ENCODE peak calls at places on chromosomes 12 and 14, in eight cellular contexts. Y, C, J, D, E, M, U and L are unnamed samples.

GRCh38 chr12:120342567-120343537 is 15.3 kb upstream of the PLA2G1B start:
- DNase-seq in Y (no peak), C (no peak), J (no peak), D (no peak), E (no peak), M (no peak), U (no peak), L (no peak)

GRCh38 chr12:92628476-92628875 is 74.3 kb upstream of the PLEKHG7 start:
- DNase-seq in Y (no peak), C (no peak), J (no peak), D (no peak), E (no peak), M (peak), U (peak), L (no peak)

GRCh38 chr12:7905071-7905470 is 30.9 kb downstream of the SLC2A3 start:
- DNase-seq in Y (no peak), C (no peak), J (no peak), D (no peak), E (no peak), M (peak), U (peak), L (no peak)

GRCh38 chr12:105225505-105225904 is 10.5 kb downstream of the APPL2 start:
- DNase-seq in Y (no peak), C (no peak), J (no peak), D (no peak), E (no peak), M (no peak), U (no peak), L (no peak)

GRCh38 chr12:73726881-73727280 is 810.8 kb upstream of the ATXN7L3B start:
- DNase-seq in Y (no peak), C (no peak), J (no peak), D (no peak), E (peak), M (no peak), U (no peak), L (no peak)

GRCh38 chr14:76282581-76282980 is 93.4 kb upstream of the ESRRB start:
- DNase-seq in Y (no peak), C (no peak), J (no peak), D (no peak), E (no peak), M (no peak), U (no peak), L (no peak)

GRCh38 chr14:90034835-90035525 is 26.8 kb upstream of the KCNK13 start:
- DNase-seq in Y (no peak), C (no peak), J (no peak), D (no peak), E (no peak), M (no peak), U (no peak), L (no peak)

GRCh38 chr12:18320976-18321375 is 59.7 kb downstream of the PIK3C2G start:
- DNase-seq in Y (no peak), C (no peak), J (no peak), D (no peak), E (no peak), M (no peak), U (no peak), L (no peak)

GRCh38 chr14:35052637-35053036 is 6.6 kb downstream of the FAM177A1 start:
- DNase-seq in Y (no peak), C (no peak), J (no peak), D (no peak), E (no peak), M (no peak), U (no peak), L (no peak)

GRCh38 chr12:21113266-21113665 is 17.7 kb upstream of the SLCO1B1 start:
- DNase-seq in Y (no peak), C (no peak), J (no peak), D (no peak), E (no peak), M (no peak), U (no peak), L (no peak)

GRCh38 chr12:1805441-1806081 is 14.8 kb upstream of the LRTM2 start:
- DNase-seq in Y (peak), C (no peak), J (no peak), D (no peak), E (no peak), M (no peak), U (no peak), L (no peak)

GRCh38 chr12:29455087-29455486 is 42.4 kb downstream of the OVCH1 start:
- DNase-seq in Y (no peak), C (no peak), J (no peak), D (no peak), E (no peak), M (no peak), U (no peak), L (no peak)

GRCh38 chr12:63977441-63977840 is 132.9 kb downstream of the SRGAP1 start:
- DNase-seq in Y (no peak), C (no peak), J (peak), D (no peak), E (no peak), M (no peak), U (no peak), L (no peak)

GRCh38 chr14:104597576-104597975 is 7.0 kb downstream of the TMEM179 start:
- DNase-seq in Y (no peak), C (no peak), J (no peak), D (no peak), E (no peak), M (no peak), U (no peak), L (no peak)

GRCh38 chr14:75046899-75047298 is 4.4 kb downstream of the MLH3 start:
- DNase-seq in Y (no peak), C (no peak), J (peak), D (no peak), E (no peak), M (no peak), U (no peak), L (no peak)

GRCh38 chr12:54958048-54958658 is 26.4 kb downstream of the TESPA1 start:
- DNase-seq in Y (peak), C (peak), J (peak), D (peak), E (peak), M (peak), U (peak), L (no peak)

GRCh38 chr12:111761706-111762105 is 5.0 kb upstream of the ALDH2 start:
- DNase-seq in Y (no peak), C (no peak), J (no peak), D (no peak), E (no peak), M (no peak), U (no peak), L (no peak)

GRCh38 chr12:47770086-47770726 is 2.8 kb upstream of the SLC48A1 start:
- DNase-seq in Y (no peak), C (no peak), J (peak), D (no peak), E (peak), M (peak), U (no peak), L (no peak)

GRCh38 chr12:31629756-31630732 is 29.4 kb upstream of the ETFBKMT start:
- DNase-seq in Y (peak), C (no peak), J (peak), D (peak), E (no peak), M (peak), U (peak), L (no peak)

GRCh38 chr14:83568141-83568540 is 1961.8 kb upstream of the FLRT2 start:
- DNase-seq in Y (no peak), C (no peak), J (no peak), D (no peak), E (no peak), M (peak), U (no peak), L (no peak)

GRCh38 chr14:91059576-91060471 is 617 bp downstream of the RPS6KA5 start:
- DNase-seq in Y (peak), C (no peak), J (no peak), D (peak), E (peak), M (no peak), U (no peak), L (peak)

GRCh38 chr12:69837191-69838085 is 12.4 kb downstream of the MYRFL start:
- DNase-seq in Y (no peak), C (no peak), J (no peak), D (no peak), E (no peak), M (no peak), U (no peak), L (no peak)

GRCh38 chr12:11695321-11695720 is 45.8 kb downstream of the ETV6 start:
- DNase-seq in Y (peak), C (no peak), J (peak), D (no peak), E (peak), M (peak), U (peak), L (no peak)

GRCh38 chr12:3204143-3204542 is 127.0 kb downstream of the TSPAN9 start:
- DNase-seq in Y (no peak), C (no peak), J (no peak), D (no peak), E (peak), M (no peak), U (no peak), L (no peak)

GRCh38 chr12:28242888-28243633 is 52.8 kb downstream of the CCDC91 start:
- DNase-seq in Y (no peak), C (no peak), J (no peak), D (no peak), E (peak), M (no peak), U (peak), L (no peak)

GRCh38 chr14:71536927-71537772 is 395.1 kb upstream of the RGS6 start:
- DNase-seq in Y (no peak), C (no peak), J (no peak), D (no peak), E (no peak), M (no peak), U (no peak), L (no peak)

GRCh38 chr14:77979666-77980351 is 179.9 kb downstream of the ADCK1 start:
- DNase-seq in Y (no peak), C (peak), J (peak), D (no peak), E (no peak), M (no peak), U (peak), L (no peak)

GRCh38 chr12:65585648-65586420 is 238.4 kb upstream of the HMGA2 start:
- DNase-seq in Y (no peak), C (no peak), J (no peak), D (no peak), E (no peak), M (no peak), U (no peak), L (no peak)

GRCh38 chr14:33188880-33189279 is 250.2 kb downstream of the NPAS3 start:
- DNase-seq in Y (no peak), C (no peak), J (no peak), D (no peak), E (no peak), M (no peak), U (no peak), L (no peak)

GRCh38 chr14:33186656-33187055 is 248.0 kb downstream of the NPAS3 start:
- DNase-seq in Y (no peak), C (no peak), J (peak), D (no peak), E (no peak), M (no peak), U (no peak), L (no peak)

GRCh38 chr14:33184587-33184986 is 245.9 kb downstream of the NPAS3 start:
- DNase-seq in Y (no peak), C (peak), J (peak), D (no peak), E (peak), M (peak), U (peak), L (no peak)
- TF ChIP-seq CTCF in Y (no peak), C (no peak), J (peak), D (no peak), E (no peak), M (peak), U (peak), L (no peak)

GRCh38 chr14:50805396-50805795 is 25.6 kb downstream of the NIN start:
- DNase-seq in Y (no peak), C (no peak), J (no peak), D (no peak), E (no peak), M (no peak), U (no peak), L (no peak)

GRCh38 chr14:50801706-50802105 is 29.3 kb downstream of the NIN start:
- DNase-seq in Y (no peak), C (no peak), J (peak), D (no peak), E (peak), M (peak), U (peak), L (no peak)

GRCh38 chr14:50808053-50808452 is 22.9 kb downstream of the NIN start:
- DNase-seq in Y (no peak), C (no peak), J (no peak), D (no peak), E (no peak), M (no peak), U (no peak), L (no peak)

GRCh38 chr14:50804181-50804721 is 26.7 kb downstream of the NIN start:
- DNase-seq in Y (no peak), C (no peak), J (peak), D (no peak), E (no peak), M (peak), U (peak), L (no peak)

GRCh38 chr14:50806241-50806933 is 24.6 kb downstream of the NIN start:
- DNase-seq in Y (no peak), C (no peak), J (peak), D (no peak), E (no peak), M (no peak), U (no peak), L (no peak)
- TF ChIP-seq CTCF in Y (no peak), C (no peak), J (no peak), D (no peak), E (no peak), M (no peak), U (no peak), L (no peak)

DNA sequence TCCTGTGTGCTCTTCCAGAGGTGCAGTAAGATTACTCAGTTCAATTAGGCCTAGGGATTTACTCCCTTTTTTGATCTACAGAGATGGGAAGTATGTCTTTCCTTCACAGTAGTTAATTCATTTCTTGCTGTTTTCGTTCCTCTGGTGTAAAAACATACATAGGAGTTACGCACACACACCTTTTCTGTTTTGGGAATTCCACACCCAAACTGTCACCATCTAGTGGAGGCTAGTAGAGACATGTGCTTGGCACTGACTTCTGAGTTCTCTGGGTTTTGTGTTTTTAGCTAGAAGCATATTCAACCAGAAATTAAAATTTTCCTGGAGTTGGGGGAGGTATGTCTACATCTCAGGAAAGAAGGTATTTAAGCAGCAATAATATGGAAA is 1.4 kb downstream of the SUSD6 start:
- DNase-seq in Y (no peak), C (no peak), J (peak), D (no peak), E (peak), M (no peak), U (peak), L (no peak)
- TF ChIP-seq CTCF in Y (no peak), C (peak), J (peak), D (no peak), E (peak), M (peak), U (peak), L (no peak)

GRCh38 chr14:68462683-68463082 is 330.2 kb downstream of the ZFP36L1 start:
- DNase-seq in Y (no peak), C (peak), J (peak), D (no peak), E (no peak), M (no peak), U (no peak), L (no peak)
- TF ChIP-seq CTCF in Y (no peak), C (no peak), J (peak), D (no peak), E (no peak), M (peak), U (no peak), L (no peak)